ENCODE peak calls at places on chromosomes 11 and 22, in seven cellular contexts. One of them, this sample, is unnamed.

GRCh38 chr22:33116846-33117547 is 58.8 kb upstream of the SYN3 start:
- DNase-seq in GM23248: peak; percentile 51
- DNase-seq in adipocyte: peak; percentile 14
- DNase-seq in ovary: no peak
- DNase-seq in mammary epithelial cell: peak; percentile 82
- DNase-seq in tibial nerve: no peak
- DNase-seq in endothelial cell of umbilical vein: no peak
- DNase-seq in this sample: no peak

GRCh38 chr11:114317738-114318137 is 21.5 kb downstream of the NNMT start:
- DNase-seq in endothelial cell of umbilical vein: peak; percentile 73
- DNase-seq in GM23248: peak; percentile 70
- DNase-seq in mammary epithelial cell: no peak
- DNase-seq in adipocyte: peak; percentile 69
- DNase-seq in ovary: peak; percentile 50
- DNase-seq in tibial nerve: no peak
- DNase-seq in this sample: no peak

GRCh38 chr11:119892311-119892808 is 163.4 kb upstream of the NECTIN1 start:
- DNase-seq in adipocyte: no peak
- DNase-seq in mammary epithelial cell: no peak
- DNase-seq in ovary: no peak
- DNase-seq in endothelial cell of umbilical vein: no peak
- DNase-seq in tibial nerve: no peak
- DNase-seq in GM23248: no peak
- DNase-seq in this sample: no peak

GRCh38 chr22:50000587-50001387 is 11.8 kb downstream of the IL17REL start:
- DNase-seq in tibial nerve: no peak
- DNase-seq in ovary: no peak
- DNase-seq in endothelial cell of umbilical vein: no peak
- DNase-seq in GM23248: no peak
- DNase-seq in adipocyte: no peak
- DNase-seq in mammary epithelial cell: no peak
- DNase-seq in this sample: no peak

GRCh38 chr22:24976442-24977218 is 24.1 kb downstream of the KIAA1671 start:
- DNase-seq in ovary: peak; percentile 80
- DNase-seq in mammary epithelial cell: peak; percentile 35
- DNase-seq in GM23248: no peak
- DNase-seq in endothelial cell of umbilical vein: no peak
- DNase-seq in adipocyte: no peak
- DNase-seq in tibial nerve: no peak
- DNase-seq in this sample: no peak

GRCh38 chr11:65071907-65072630 is 11.8 kb downstream of the CDCA5 start:
- DNase-seq in ovary: no peak
- DNase-seq in tibial nerve: no peak
- DNase-seq in adipocyte: no peak
- DNase-seq in GM23248: no peak
- DNase-seq in mammary epithelial cell: no peak
- DNase-seq in endothelial cell of umbilical vein: no peak
- DNase-seq in this sample: no peak

GRCh38 chr11:120210651-120211521 is at the start of gene OAF:
- DNase-seq in endothelial cell of umbilical vein: peak; percentile 84
- DNase-seq in adipocyte: peak; percentile 89
- DNase-seq in ovary: peak; percentile 76
- DNase-seq in GM23248: peak; percentile 90
- DNase-seq in tibial nerve: peak; percentile 51
- DNase-seq in mammary epithelial cell: peak; percentile 80
- DNase-seq in this sample: peak; percentile 57

GRCh38 chr22:24510694-24511625 is 15.8 kb downstream of the UPB1 start:
- DNase-seq in ovary: no peak
- DNase-seq in tibial nerve: no peak
- DNase-seq in mammary epithelial cell: peak; percentile 16
- DNase-seq in GM23248: peak; percentile 83
- DNase-seq in endothelial cell of umbilical vein: no peak
- DNase-seq in adipocyte: peak; percentile 73
- DNase-seq in this sample: no peak

GRCh38 chr22:26168199-26168915 is 905 bp upstream of the SEZ6L start:
- DNase-seq in mammary epithelial cell: no peak
- DNase-seq in adipocyte: no peak
- DNase-seq in endothelial cell of umbilical vein: no peak
- DNase-seq in ovary: no peak
- DNase-seq in tibial nerve: no peak
- DNase-seq in GM23248: no peak
- DNase-seq in this sample: no peak

DNA sequence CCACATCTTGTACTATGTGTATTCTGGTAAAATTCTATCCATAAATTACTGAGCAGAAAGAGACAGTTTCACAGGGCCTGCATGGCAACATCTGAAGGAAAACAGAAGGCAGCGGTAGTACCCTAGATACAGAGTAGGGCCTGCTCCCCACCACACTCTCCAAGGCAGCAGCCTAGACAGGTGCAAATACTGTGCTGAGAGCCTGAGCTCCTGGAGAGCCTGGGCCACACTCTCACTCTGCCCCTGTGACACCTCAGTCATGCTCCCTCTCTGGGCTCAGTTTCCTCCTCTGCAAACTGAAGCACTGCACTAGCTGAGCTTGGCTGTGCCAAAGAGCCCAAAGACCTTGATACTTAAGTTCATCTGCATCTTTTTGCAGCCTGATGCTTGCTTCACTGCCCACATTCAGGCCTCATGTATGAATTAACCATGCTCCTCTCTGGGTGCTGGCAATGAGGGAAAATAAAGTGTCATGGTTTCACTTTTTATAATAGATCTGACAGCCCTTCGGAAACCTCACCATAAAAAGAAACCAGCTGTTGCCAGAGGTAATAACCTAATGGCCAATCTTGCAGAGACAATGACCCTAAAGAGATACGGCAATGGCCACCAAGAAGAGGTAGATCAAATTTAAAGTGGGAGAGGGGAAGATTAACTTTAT is 104.7 kb downstream of the PLEKHA7 start:
- DNase-seq in tibial nerve: no peak
- DNase-seq in adipocyte: no peak
- DNase-seq in GM23248: no peak
- DNase-seq in ovary: no peak
- DNase-seq in endothelial cell of umbilical vein: no peak
- DNase-seq in mammary epithelial cell: no peak
- DNase-seq in this sample: no peak
- H3K4me1 ChIP-seq in tibial nerve: no peaks in the 10 kb centered on the region
- H3K4me1 ChIP-seq in adipocyte: no peaks in the 10 kb centered on the region
- H3K4me1 ChIP-seq in GM23248: no peaks in the 10 kb centered on the region
- H3K4me1 ChIP-seq in ovary: peaks cover 3% of the 10 kb centered on the region
- H3K4me1 ChIP-seq in endothelial cell of umbilical vein: no peaks in the 10 kb centered on the region
- H3K4me1 ChIP-seq in mammary epithelial cell: peaks cover 20% of the 10 kb centered on the region
- H3K4me1 ChIP-seq in this sample: no peaks in the 10 kb centered on the region

GRCh38 chr11:117428186-117428855 is 100.7 kb downstream of the CEP164 start:
- DNase-seq in ovary: no peak
- DNase-seq in endothelial cell of umbilical vein: no peak
- DNase-seq in GM23248: no peak
- DNase-seq in mammary epithelial cell: no peak
- DNase-seq in tibial nerve: no peak
- DNase-seq in adipocyte: no peak
- DNase-seq in this sample: no peak
- H3K4me1 ChIP-seq in ovary: peaks cover 6% of the 10 kb centered on the region
- H3K4me1 ChIP-seq in endothelial cell of umbilical vein: no peaks in the 10 kb centered on the region
- H3K4me1 ChIP-seq in GM23248: no peaks in the 10 kb centered on the region
- H3K4me1 ChIP-seq in mammary epithelial cell: no peaks in the 10 kb centered on the region
- H3K4me1 ChIP-seq in tibial nerve: no peaks in the 10 kb centered on the region
- H3K4me1 ChIP-seq in adipocyte: peaks cover 8% of the 10 kb centered on the region
- H3K4me1 ChIP-seq in this sample: no peaks in the 10 kb centered on the region

GRCh38 chr11:41099654-41100053 is 359.8 kb downstream of the LRRC4C start:
- DNase-seq in GM23248: no peak
- DNase-seq in mammary epithelial cell: no peak
- DNase-seq in tibial nerve: no peak
- DNase-seq in adipocyte: no peak
- DNase-seq in endothelial cell of umbilical vein: no peak
- DNase-seq in ovary: no peak
- DNase-seq in this sample: no peak

GRCh38 chr11:41102471-41102870 is 357.0 kb downstream of the LRRC4C start:
- DNase-seq in ovary: no peak
- DNase-seq in GM23248: no peak
- DNase-seq in adipocyte: no peak
- DNase-seq in endothelial cell of umbilical vein: no peak
- DNase-seq in tibial nerve: no peak
- DNase-seq in mammary epithelial cell: no peak
- DNase-seq in this sample: no peak
- H3K4me1 ChIP-seq in ovary: no peaks in the 10 kb centered on the region
- H3K4me1 ChIP-seq in GM23248: no peaks in the 10 kb centered on the region
- H3K4me1 ChIP-seq in adipocyte: no peaks in the 10 kb centered on the region
- H3K4me1 ChIP-seq in endothelial cell of umbilical vein: no peaks in the 10 kb centered on the region
- H3K4me1 ChIP-seq in tibial nerve: no peaks in the 10 kb centered on the region
- H3K4me1 ChIP-seq in mammary epithelial cell: no peaks in the 10 kb centered on the region
- H3K4me1 ChIP-seq in this sample: no peaks in the 10 kb centered on the region

DNA sequence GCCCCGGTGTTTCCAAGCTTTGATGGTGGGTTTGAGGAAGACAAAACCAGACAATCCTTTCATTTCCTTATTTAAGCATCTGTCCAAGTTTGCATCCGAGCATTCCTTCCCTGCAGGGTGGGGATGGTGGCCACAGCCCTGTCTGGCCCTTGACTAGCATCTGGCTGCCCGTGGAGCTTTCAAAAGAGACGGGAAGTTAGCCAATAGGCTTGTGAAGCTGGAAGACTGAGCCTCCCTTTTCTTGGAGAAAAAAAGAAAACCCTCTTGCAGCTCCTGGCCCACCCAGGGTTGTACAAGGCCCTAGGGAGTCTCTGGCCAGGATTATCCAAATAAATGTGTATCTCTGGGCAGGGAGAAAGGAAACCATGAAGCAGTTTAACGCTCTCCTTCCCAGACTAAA is 60.6 kb downstream of the MICAL2 start:
- DNase-seq in endothelial cell of umbilical vein: no peak
- DNase-seq in ovary: no peak
- DNase-seq in mammary epithelial cell: no peak
- DNase-seq in GM23248: peak; percentile 87
- DNase-seq in adipocyte: no peak
- DNase-seq in tibial nerve: peak; percentile 42
- DNase-seq in this sample: no peak
- H3K4me1 ChIP-seq in endothelial cell of umbilical vein: peaks cover 47% of the 10 kb centered on the region
- H3K4me1 ChIP-seq in ovary: no peaks in the 10 kb centered on the region
- H3K4me1 ChIP-seq in mammary epithelial cell: peaks cover 69% of the 10 kb centered on the region
- H3K4me1 ChIP-seq in GM23248: peaks cover 56% of the 10 kb centered on the region
- H3K4me1 ChIP-seq in adipocyte: peaks cover 15% of the 10 kb centered on the region
- H3K4me1 ChIP-seq in tibial nerve: no peaks in the 10 kb centered on the region
- H3K4me1 ChIP-seq in this sample: peaks cover 27% of the 10 kb centered on the region

GRCh38 chr11:44572884-44573283 is 7.4 kb downstream of the CD82 start:
- DNase-seq in adipocyte: no peak
- DNase-seq in mammary epithelial cell: no peak
- DNase-seq in ovary: no peak
- DNase-seq in tibial nerve: no peak
- DNase-seq in GM23248: no peak
- DNase-seq in endothelial cell of umbilical vein: no peak
- DNase-seq in this sample: no peak

GRCh38 chr11:44575288-44575672 is 9.8 kb downstream of the CD82 start:
- DNase-seq in tibial nerve: no peak
- DNase-seq in ovary: peak; percentile 9
- DNase-seq in adipocyte: peak; percentile 35
- DNase-seq in GM23248: peak; percentile 81
- DNase-seq in endothelial cell of umbilical vein: no peak
- DNase-seq in mammary epithelial cell: peak; percentile 84
- DNase-seq in this sample: no peak

GRCh38 chr11:44575962-44576361 is 10.5 kb downstream of the CD82 start:
- DNase-seq in GM23248: no peak
- DNase-seq in endothelial cell of umbilical vein: no peak
- DNase-seq in adipocyte: no peak
- DNase-seq in tibial nerve: no peak
- DNase-seq in ovary: no peak
- DNase-seq in mammary epithelial cell: no peak
- DNase-seq in this sample: no peak

GRCh38 chr11:44573333-44573732 is 7.9 kb downstream of the CD82 start:
- DNase-seq in tibial nerve: no peak
- DNase-seq in adipocyte: no peak
- DNase-seq in endothelial cell of umbilical vein: no peak
- DNase-seq in mammary epithelial cell: no peak
- DNase-seq in GM23248: peak; percentile 21
- DNase-seq in ovary: no peak
- DNase-seq in this sample: no peak

GRCh38 chr11:44574620-44575287 is 9.3 kb downstream of the CD82 start:
- DNase-seq in ovary: no peak
- DNase-seq in tibial nerve: no peak
- DNase-seq in endothelial cell of umbilical vein: no peak
- DNase-seq in adipocyte: peak; percentile 92
- DNase-seq in GM23248: peak; percentile 92
- DNase-seq in mammary epithelial cell: peak; percentile 97
- DNase-seq in this sample: no peak
- H3K4me1 ChIP-seq in ovary: peaks cover 5% of the 10 kb centered on the region
- H3K4me1 ChIP-seq in tibial nerve: no peaks in the 10 kb centered on the region
- H3K4me1 ChIP-seq in endothelial cell of umbilical vein: peaks cover 16% of the 10 kb centered on the region
- H3K4me1 ChIP-seq in adipocyte: peaks cover 32% of the 10 kb centered on the region
- H3K4me1 ChIP-seq in GM23248: peaks cover 22% of the 10 kb centered on the region
- H3K4me1 ChIP-seq in mammary epithelial cell: peaks cover 64% of the 10 kb centered on the region
- H3K4me1 ChIP-seq in this sample: peaks cover 2% of the 10 kb centered on the region

GRCh38 chr22:31629741-31630184 is 32.3 kb downstream of the PISD start:
- DNase-seq in mammary epithelial cell: no peak
- DNase-seq in adipocyte: no peak
- DNase-seq in ovary: no peak
- DNase-seq in endothelial cell of umbilical vein: no peak
- DNase-seq in GM23248: no peak
- DNase-seq in tibial nerve: no peak
- DNase-seq in this sample: no peak

GRCh38 chr22:31626427-31627150 is 35.4 kb downstream of the PISD start:
- DNase-seq in tibial nerve: no peak
- DNase-seq in mammary epithelial cell: no peak
- DNase-seq in adipocyte: peak; percentile 23
- DNase-seq in ovary: peak; percentile 66
- DNase-seq in GM23248: peak; percentile 32
- DNase-seq in endothelial cell of umbilical vein: no peak
- DNase-seq in this sample: no peak

GRCh38 chr22:31628969-31629723 is 32.9 kb downstream of the PISD start:
- DNase-seq in tibial nerve: no peak
- DNase-seq in ovary: no peak
- DNase-seq in endothelial cell of umbilical vein: no peak
- DNase-seq in adipocyte: no peak
- DNase-seq in GM23248: no peak
- DNase-seq in mammary epithelial cell: no peak
- DNase-seq in this sample: no peak

GRCh38 chr22:31627223-31627731 is 34.7 kb downstream of the PISD start:
- DNase-seq in ovary: peak; percentile 81
- DNase-seq in endothelial cell of umbilical vein: peak; percentile 17
- DNase-seq in mammary epithelial cell: no peak
- DNase-seq in GM23248: no peak
- DNase-seq in tibial nerve: no peak
- DNase-seq in adipocyte: no peak
- DNase-seq in this sample: no peak

DNA sequence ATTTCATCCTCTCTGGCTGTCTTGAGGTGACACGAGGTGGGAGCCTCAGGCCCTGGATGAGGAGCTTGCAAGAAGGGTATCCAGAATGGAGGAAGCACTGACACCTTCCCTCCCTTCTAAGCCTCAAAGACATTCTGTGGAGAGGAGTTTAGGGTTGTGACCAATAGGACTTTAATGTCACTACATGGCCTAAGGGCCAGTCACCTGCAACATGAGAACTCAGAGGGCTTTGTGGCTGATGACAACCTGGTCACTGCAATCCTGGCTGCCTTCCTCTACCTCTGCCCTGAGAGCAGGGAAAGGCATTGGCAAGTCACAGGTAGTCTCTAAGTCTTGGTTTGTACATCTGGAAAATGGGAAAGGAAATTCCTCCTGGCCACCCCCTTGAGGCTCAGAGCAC is 33.7 kb downstream of the PISD start:
- DNase-seq in adipocyte: no peak
- DNase-seq in mammary epithelial cell: no peak
- DNase-seq in ovary: no peak
- DNase-seq in endothelial cell of umbilical vein: no peak
- DNase-seq in GM23248: no peak
- DNase-seq in tibial nerve: no peak
- DNase-seq in this sample: no peak
- H3K4me1 ChIP-seq in adipocyte: peaks cover 59% of the 10 kb centered on the region
- H3K4me1 ChIP-seq in mammary epithelial cell: peaks cover 22% of the 10 kb centered on the region
- H3K4me1 ChIP-seq in ovary: peaks cover 40% of the 10 kb centered on the region
- H3K4me1 ChIP-seq in endothelial cell of umbilical vein: peaks cover 43% of the 10 kb centered on the region
- H3K4me1 ChIP-seq in GM23248: peaks cover 5% of the 10 kb centered on the region
- H3K4me1 ChIP-seq in tibial nerve: no peaks in the 10 kb centered on the region
- H3K4me1 ChIP-seq in this sample: peaks cover 43% of the 10 kb centered on the region

GRCh38 chr11:12192796-12193514 is 82.6 kb downstream of the MICAL2 start:
- DNase-seq in endothelial cell of umbilical vein: no peak
- DNase-seq in tibial nerve: no peak
- DNase-seq in GM23248: no peak
- DNase-seq in mammary epithelial cell: no peak
- DNase-seq in ovary: no peak
- DNase-seq in adipocyte: no peak
- DNase-seq in this sample: no peak
- H3K4me1 ChIP-seq in endothelial cell of umbilical vein: peaks cover 9% of the 10 kb centered on the region
- H3K4me1 ChIP-seq in tibial nerve: no peaks in the 10 kb centered on the region
- H3K4me1 ChIP-seq in GM23248: peaks cover 11% of the 10 kb centered on the region
- H3K4me1 ChIP-seq in mammary epithelial cell: peaks cover 41% of the 10 kb centered on the region
- H3K4me1 ChIP-seq in ovary: peaks cover 3% of the 10 kb centered on the region
- H3K4me1 ChIP-seq in adipocyte: no peaks in the 10 kb centered on the region
- H3K4me1 ChIP-seq in this sample: peaks cover 5% of the 10 kb centered on the region